ENCODE peak calls at places on chromosomes 2 and 18, in seven cellular contexts. A is breast epithelium; W is esophagus squamous epithelium; B is thyroid gland; I is sigmoid colon; C is hepatocyte; G is CD8-positive, alpha-beta memory T cell. V is an unnamed sample.

GRCh38 chr18:27887711-27888495 is 289.0 kb downstream of the CDH2 start:
- DNase-seq in B (no peak), G (no peak), I (no peak), A (no peak), C (no peak), W (no peak), V (no peak)

GRCh38 chr18:74836296-74837139 is 238.8 kb downstream of the ZNF407 start:
- DNase-seq in B (no peak), C (peak; percentile 35), W (no peak), G (no peak), I (peak; percentile 70), A (no peak), V (peak; percentile 22)

GRCh38 chr2:26429779-26430654 is 28.3 kb downstream of the DRC1 start:
- DNase-seq in C (no peak), B (peak; percentile 71), I (no peak), G (no peak), W (no peak), A (no peak), V (peak; percentile 50)

GRCh38 chr2:72137498-72138010 is 10.1 kb downstream of the CYP26B1 start:
- DNase-seq in C (peak; percentile 66), B (peak; percentile 60), W (no peak), I (peak; percentile 70), A (peak; percentile 61), G (peak; percentile 34), V (peak; percentile 61)

GRCh38 chr2:99708231-99708630 is 218.4 kb upstream of the REV1 start:
- DNase-seq in G (no peak), I (no peak), C (no peak), A (no peak), W (no peak), B (no peak), V (peak; percentile 47)

GRCh38 chr2:38750011-38750792 is 959 bp downstream of the SRSF7 start:
- DNase-seq in W (no peak), A (peak; percentile 57), G (peak; percentile 38), B (peak; percentile 68), I (peak; percentile 81), C (peak; percentile 82), V (peak; percentile 59)

GRCh38 chr2:133292267-133292666 is 276.0 kb downstream of the NCKAP5 start:
- DNase-seq in W (no peak), G (no peak), C (no peak), I (no peak), A (no peak), B (no peak), V (no peak)

GRCh38 chr2:29174937-29175336 is 59.7 kb downstream of the CLIP4 start:
- DNase-seq in B (no peak), I (no peak), A (no peak), C (no peak), G (no peak), W (no peak), V (no peak)

GRCh38 chr2:134325696-134326095 is 71.8 kb downstream of the MGAT5 start:
- DNase-seq in I (no peak), B (no peak), G (no peak), C (no peak), W (no peak), A (no peak), V (no peak)

GRCh38 chr2:67600472-67600871 is 203.3 kb downstream of the ETAA1 start:
- DNase-seq in G (no peak), B (no peak), A (no peak), I (no peak), C (no peak), W (no peak), V (no peak)

GRCh38 chr2:110871637-110872036 is 139.3 kb downstream of the ACOXL start:
- DNase-seq in G (no peak), A (no peak), C (no peak), W (no peak), B (no peak), I (no peak), V (no peak)

GRCh38 chr2:110870545-110870944 is 138.2 kb downstream of the ACOXL start:
- DNase-seq in I (no peak), B (no peak), C (no peak), G (no peak), A (no peak), W (no peak), V (no peak)

GRCh38 chr2:110868971-110869370 is 136.6 kb downstream of the ACOXL start:
- DNase-seq in G (no peak), W (no peak), C (no peak), B (no peak), I (no peak), A (no peak), V (no peak)

GRCh38 chr2:110867078-110867477 is 134.7 kb downstream of the ACOXL start:
- DNase-seq in B (no peak), I (no peak), W (no peak), G (no peak), A (no peak), C (no peak), V (no peak)

GRCh38 chr2:110869472-110870446 is 137.4 kb downstream of the ACOXL start:
- DNase-seq in G (no peak), A (no peak), B (peak; percentile 36), C (no peak), I (no peak), W (no peak), V (no peak)
- H3K27ac ChIP-seq in G (no peak overlapping the region), A (no peak overlapping the region), B (no peak overlapping the region), C (no peak overlapping the region), I (no peak overlapping the region), W (no peak overlapping the region), V (no peak overlapping the region)

GRCh38 chr2:143254108-143254507 is 124.9 kb downstream of the ARHGAP15 start:
- DNase-seq in W (no peak), G (peak; percentile 12), B (no peak), A (no peak), I (no peak), C (no peak), V (no peak)
- H3K4me1 ChIP-seq in W (no peaks in the 10 kb centered on the region), G (peaks cover 71% of the 10 kb centered on the region), B (no peaks in the 10 kb centered on the region), A (no peaks in the 10 kb centered on the region), I (no peaks in the 10 kb centered on the region), C (no peaks in the 10 kb centered on the region), V (no peaks in the 10 kb centered on the region)

GRCh38 chr18:51028201-51028805 is 1.7 kb upstream of the SMAD4 start:
- DNase-seq in W (no peak), G (no peak), A (no peak), C (no peak), I (no peak), B (no peak), V (no peak)
- H3K27ac ChIP-seq in W (no peak overlapping the region), G (no peak overlapping the region), A (no peak overlapping the region), C (peak overlapping the region; percentile 97), I (peak overlapping the region; percentile 99), B (no peak overlapping the region), V (peak overlapping the region; percentile 99)

GRCh38 chr2:52404866-52405265 is 1362.7 kb upstream of the CHAC2 start:
- DNase-seq in B (no peak), W (no peak), C (no peak), A (no peak), I (no peak), G (no peak), V (no peak)

GRCh38 chr2:52402128-52402527 is 1365.5 kb upstream of the CHAC2 start:
- DNase-seq in A (no peak), C (no peak), G (no peak), I (no peak), W (no peak), B (peak; percentile 32), V (no peak)

GRCh38 chr2:52405958-52406357 is 1361.6 kb upstream of the CHAC2 start:
- DNase-seq in C (no peak), A (no peak), G (no peak), W (no peak), B (no peak), I (no peak), V (no peak)

DNA sequence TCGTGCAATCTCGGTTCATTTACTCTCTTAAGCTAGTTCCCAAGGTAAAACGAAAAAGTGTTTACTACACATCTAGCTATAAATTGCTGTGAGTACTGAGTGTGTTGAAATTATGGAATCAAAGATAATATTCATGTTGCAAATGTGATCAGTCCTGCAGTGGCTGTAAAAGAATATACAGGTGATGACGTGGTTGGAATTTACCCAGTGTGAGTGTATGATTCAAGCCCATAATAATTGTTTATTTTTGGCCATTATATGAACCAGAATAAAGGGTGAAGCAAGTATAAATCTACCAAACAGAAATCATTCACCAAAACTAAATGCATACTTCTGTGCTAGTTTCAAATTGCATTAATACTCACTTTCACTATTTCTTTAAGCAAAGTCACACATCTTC is 1363.6 kb upstream of the CHAC2 start:
- DNase-seq in G (no peak), A (no peak), B (no peak), I (no peak), W (no peak), C (no peak), V (no peak)
- H3K4me1 ChIP-seq in G (no peaks in the 10 kb centered on the region), A (no peaks in the 10 kb centered on the region), B (no peaks in the 10 kb centered on the region), I (no peaks in the 10 kb centered on the region), W (no peaks in the 10 kb centered on the region), C (no peaks in the 10 kb centered on the region), V (peaks cover 8% of the 10 kb centered on the region)

GRCh38 chr2:173588931-173589369 is 234.3 kb downstream of the CDCA7 start:
- DNase-seq in G (no peak), W (no peak), C (no peak), B (peak; percentile 5), I (no peak), A (no peak), V (no peak)
- H3K27ac ChIP-seq in G (no peak overlapping the region), W (peak overlapping the region; percentile 84), C (no peak overlapping the region), B (peak overlapping the region; percentile 68), I (no peak overlapping the region), A (no peak overlapping the region), V (no peak overlapping the region)

DNA sequence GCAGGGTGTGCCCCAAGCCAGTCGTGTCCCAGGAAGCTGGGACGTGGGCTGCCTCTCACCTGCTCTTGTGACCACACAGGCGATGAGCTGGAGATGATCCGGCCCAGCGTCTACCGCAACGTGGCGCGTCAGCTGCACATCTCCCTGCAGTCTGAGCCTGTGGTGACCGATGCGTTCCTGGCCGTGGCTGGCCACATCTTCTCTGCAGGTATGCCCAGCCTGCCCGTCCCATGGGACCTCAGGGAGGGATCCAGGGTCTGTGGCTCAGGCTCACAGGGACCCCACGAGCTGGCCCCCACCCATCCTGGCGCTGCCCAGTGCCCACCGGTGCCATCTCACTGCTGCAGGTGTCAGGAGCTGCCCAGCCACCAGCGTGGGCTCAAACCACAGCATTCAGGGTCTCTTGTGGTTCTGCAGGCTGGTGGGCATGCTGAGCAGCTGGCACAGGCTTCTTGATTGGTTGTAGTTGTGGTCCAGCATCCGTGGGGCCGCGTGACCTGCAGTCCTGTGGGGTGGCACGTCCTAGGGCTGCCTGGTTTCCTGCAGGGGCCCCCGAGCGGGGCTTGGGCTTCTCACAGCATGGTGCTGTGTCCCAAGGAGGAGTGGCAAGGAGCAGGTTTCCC is 3.8 kb downstream of the BOK start:
- DNase-seq in G (no peak), B (no peak), C (no peak), I (no peak), A (no peak), W (no peak), V (no peak)
- H3K4me1 ChIP-seq in G (no peaks in the 10 kb centered on the region), B (peaks cover 28% of the 10 kb centered on the region), C (peaks cover 48% of the 10 kb centered on the region), I (peaks cover 68% of the 10 kb centered on the region), A (peaks cover 3% of the 10 kb centered on the region), W (peaks cover 45% of the 10 kb centered on the region), V (peaks cover 63% of the 10 kb centered on the region)